ENCODE peak calls at places on chromosome 12, in six cellular contexts. P is BE2C, I is Peyer's patch, Z is breast epithelium, F is mesenchymal stem cell, V is uterus. B is an unnamed sample.

GRCh38 chr12:87820524-87821194 is 208.5 kb downstream of the C12orf50 start:
- DNase-seq in P (no peak), I (no peak), Z (no peak), F (peak; percentile 18), V (no peak), B (peak; percentile 73)

GRCh38 chr12:27193854-27194544 is 50.1 kb upstream of the STK38L start:
- DNase-seq in P (no peak), I (no peak), Z (no peak), F (peak; percentile 81), V (peak; percentile 49), B (peak; percentile 47)

GRCh38 chr12:31568498-31568897 is 22.4 kb downstream of the DENND5B start:
- DNase-seq in P (no peak), I (no peak), Z (no peak), F (no peak), V (no peak), B (no peak)

GRCh38 chr12:43676183-43676813 is 82.3 kb downstream of the PUS7L start:
- DNase-seq in P (peak; percentile 51), I (no peak), Z (no peak), F (no peak), V (no peak), B (peak; percentile 18)

GRCh38 chr12:42056130-42056529 is 88.5 kb downstream of the GXYLT1 start:
- DNase-seq in P (no peak), I (no peak), Z (no peak), F (no peak), V (no peak), B (no peak)

GRCh38 chr12:75661927-75662326 is 150.5 kb upstream of the KRR1 start:
- DNase-seq in P (no peak), I (no peak), Z (no peak), F (peak; percentile 31), V (no peak), B (no peak)

GRCh38 chr12:103673487-103673886 is 86.4 kb downstream of the STAB2 start:
- DNase-seq in P (no peak), I (no peak), Z (no peak), F (no peak), V (no peak), B (no peak)

GRCh38 chr12:34287986-34288962 is 266.0 kb downstream of the ALG10 start:
- DNase-seq in P (no peak), I (no peak), Z (no peak), F (no peak), V (peak; percentile 6), B (no peak)

GRCh38 chr12:10957741-10958140 is 18.7 kb upstream of the TAS2R14 start:
- DNase-seq in P (no peak), I (no peak), Z (no peak), F (no peak), V (no peak), B (no peak)

GRCh38 chr12:109443794-109444193 is 33.3 kb downstream of the KCTD10 start:
- DNase-seq in P (no peak), I (no peak), Z (no peak), F (no peak), V (no peak), B (no peak)

GRCh38 chr12:106645074-106645421 is 62.2 kb downstream of the RFX4 start:
- DNase-seq in P (no peak), I (no peak), Z (peak; percentile 66), F (no peak), V (no peak), B (no peak)

GRCh38 chr12:21527451-21528180 is 1.5 kb downstream of the SPX start:
- DNase-seq in P (peak; percentile 75), I (peak; percentile 72), Z (peak; percentile 51), F (peak; percentile 62), V (peak; percentile 19), B (peak; percentile 51)

GRCh38 chr12:105425263-105426174 is 95.0 kb downstream of the C12orf75 start:
- DNase-seq in P (no peak), I (no peak), Z (no peak), F (no peak), V (no peak), B (no peak)

GRCh38 chr12:101969-102878 is 35.7 kb downstream of the IQSEC3 start:
- DNase-seq in P (peak; percentile 49), I (no peak), Z (no peak), F (no peak), V (no peak), B (no peak)

GRCh38 chr12:121060149-121061001 is 21.3 kb upstream of the OASL start:
- DNase-seq in P (no peak), I (peak; percentile 78), Z (no peak), F (peak; percentile 82), V (no peak), B (peak; percentile 35)
- H3K4me1 ChIP-seq in P (no peaks in the 10 kb centered on the region), I (no peaks in the 10 kb centered on the region), Z (no peaks in the 10 kb centered on the region), F (peaks cover 4% of the 10 kb centered on the region), V (no peaks in the 10 kb centered on the region), B (no peaks in the 10 kb centered on the region)

GRCh38 chr12:64877363-64878004 is 53.0 kb downstream of the TBC1D30 start:
- DNase-seq in P (no peak), I (no peak), Z (no peak), F (no peak), V (no peak), B (no peak)

GRCh38 chr12:64876388-64877071 is 52.1 kb downstream of the TBC1D30 start:
- DNase-seq in P (no peak), I (no peak), Z (no peak), F (no peak), V (no peak), B (no peak)

GRCh38 chr12:64875186-64875585 is 50.7 kb downstream of the TBC1D30 start:
- DNase-seq in P (no peak), I (no peak), Z (no peak), F (no peak), V (no peak), B (no peak)
- H3K27me3 ChIP-seq in P (peaks cover 19% of the 10 kb centered on the region), I (no peaks in the 10 kb centered on the region), Z (no peaks in the 10 kb centered on the region), F (peaks cover 11% of the 10 kb centered on the region), V (no peaks in the 10 kb centered on the region), B (peaks cover 53% of the 10 kb centered on the region)

DNA sequence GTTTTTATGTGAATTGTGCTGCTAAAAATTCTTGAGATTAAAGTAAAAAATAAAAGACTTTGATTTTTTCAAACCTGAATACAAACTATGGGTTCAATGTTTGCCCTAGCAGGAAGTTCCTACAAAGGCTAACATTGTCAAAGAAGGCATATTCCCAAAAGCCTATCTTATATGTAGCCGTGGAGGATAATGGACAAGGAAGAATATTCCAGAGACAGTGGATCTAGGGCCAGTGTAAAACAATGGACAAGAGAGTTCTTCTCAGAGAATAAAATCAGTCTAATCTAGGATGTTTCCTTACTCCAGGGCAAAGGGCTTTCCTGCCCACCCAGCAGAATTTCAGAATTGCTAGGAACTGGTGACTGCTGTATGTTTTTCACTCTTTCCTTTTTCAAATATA is 359.2 kb upstream of the ATP2B1 start:
- DNase-seq in P (no peak), I (no peak), Z (no peak), F (no peak), V (no peak), B (no peak)
- H3K4me1 ChIP-seq in P (peaks cover 8% of the 10 kb centered on the region), I (no peaks in the 10 kb centered on the region), Z (no peaks in the 10 kb centered on the region), F (no peaks in the 10 kb centered on the region), V (no peaks in the 10 kb centered on the region), B (peaks cover 8% of the 10 kb centered on the region)

DNA sequence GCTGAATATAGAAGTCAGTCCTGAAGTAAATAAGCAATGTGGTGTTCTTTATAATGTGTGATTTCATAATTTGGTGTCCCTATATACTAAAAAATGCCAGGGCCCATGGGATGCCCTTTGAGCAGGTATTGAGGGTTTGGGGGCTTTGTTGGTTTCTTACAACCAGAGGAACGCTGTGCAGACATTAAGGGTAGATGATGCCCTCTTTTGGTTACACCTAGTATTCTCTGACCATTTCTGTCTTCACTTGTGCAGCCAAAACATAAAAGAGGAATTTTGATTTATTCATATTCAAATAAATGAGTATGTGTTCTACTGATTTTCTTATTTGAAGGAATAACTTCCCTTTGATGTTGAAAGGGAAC is 3.0 kb downstream of the LGR5 start:
- DNase-seq in P (no peak), I (no peak), Z (no peak), F (no peak), V (no peak), B (no peak)
- H3K27me3 ChIP-seq in P (no peaks in the 10 kb centered on the region), I (no peaks in the 10 kb centered on the region), Z (peaks cover 63% of the 10 kb centered on the region), F (peaks cover 62% of the 10 kb centered on the region), V (no peaks in the 10 kb centered on the region), B (peaks cover 81% of the 10 kb centered on the region)

B was measured in foreskin keratinocyte.